ENCODE peak calls at places on chromosomes 6 and 20, in four cellular contexts. One of them, this sample, is unnamed.

GRCh38 chr6:6851059-6851658 is 256.6 kb upstream of the RREB1 start:
- DNase-seq in upper lobe of left lung: no peak
- DNase-seq in body of pancreas: peak; percentile 77
- DNase-seq in CD4-positive, CD25-positive, alpha-beta regulatory T cell: no peak
- DNase-seq in this sample: no peak

GRCh38 chr20:63138855-63139341 is 77.0 kb downstream of the YTHDF1 start:
- DNase-seq in upper lobe of left lung: no peak
- DNase-seq in body of pancreas: no peak
- DNase-seq in CD4-positive, CD25-positive, alpha-beta regulatory T cell: no peak
- DNase-seq in this sample: no peak

GRCh38 chr6:71619836-71620235 is 266.5 kb upstream of the RIMS1 start:
- DNase-seq in upper lobe of left lung: no peak
- DNase-seq in body of pancreas: no peak
- DNase-seq in CD4-positive, CD25-positive, alpha-beta regulatory T cell: no peak
- DNase-seq in this sample: no peak

GRCh38 chr20:21027569-21027968 is 78.6 kb downstream of the LINC00237 start:
- DNase-seq in upper lobe of left lung: no peak
- DNase-seq in body of pancreas: no peak
- DNase-seq in CD4-positive, CD25-positive, alpha-beta regulatory T cell: no peak
- DNase-seq in this sample: no peak

GRCh38 chr20:37445041-37445440 is 76.0 kb upstream of the NNAT start:
- DNase-seq in upper lobe of left lung: no peak
- DNase-seq in body of pancreas: no peak
- DNase-seq in CD4-positive, CD25-positive, alpha-beta regulatory T cell: no peak
- DNase-seq in this sample: no peak

GRCh38 chr6:28458577-28458976 is 15.3 kb upstream of the ZSCAN23 start:
- DNase-seq in upper lobe of left lung: no peak
- DNase-seq in body of pancreas: no peak
- DNase-seq in CD4-positive, CD25-positive, alpha-beta regulatory T cell: no peak
- DNase-seq in this sample: no peak

GRCh38 chr6:155887431-155887830 is 431.8 kb upstream of the NOX3 start:
- DNase-seq in upper lobe of left lung: no peak
- DNase-seq in body of pancreas: no peak
- DNase-seq in CD4-positive, CD25-positive, alpha-beta regulatory T cell: no peak
- DNase-seq in this sample: no peak

GRCh38 chr6:51675020-51675419 is 412.4 kb downstream of the PKHD1 start:
- DNase-seq in upper lobe of left lung: no peak
- DNase-seq in body of pancreas: no peak
- DNase-seq in CD4-positive, CD25-positive, alpha-beta regulatory T cell: no peak
- DNase-seq in this sample: no peak

GRCh38 chr6:56820060-56820459 is 134.8 kb upstream of the BEND6 start:
- DNase-seq in upper lobe of left lung: no peak
- DNase-seq in body of pancreas: no peak
- DNase-seq in CD4-positive, CD25-positive, alpha-beta regulatory T cell: no peak
- DNase-seq in this sample: no peak

GRCh38 chr20:823326-823902 is 10.1 kb upstream of the FAM110A start:
- DNase-seq in upper lobe of left lung: no peak
- DNase-seq in body of pancreas: no peak
- DNase-seq in CD4-positive, CD25-positive, alpha-beta regulatory T cell: no peak
- DNase-seq in this sample: no peak

GRCh38 chr20:57654998-57655811 is 35.0 kb upstream of the ZBP1 start:
- DNase-seq in upper lobe of left lung: peak; percentile 66
- DNase-seq in body of pancreas: peak; percentile 11
- DNase-seq in CD4-positive, CD25-positive, alpha-beta regulatory T cell: no peak
- DNase-seq in this sample: no peak

GRCh38 chr6:72466971-72467566 is 154.8 kb upstream of the KCNQ5 start:
- DNase-seq in upper lobe of left lung: no peak
- DNase-seq in body of pancreas: peak; percentile 16
- DNase-seq in CD4-positive, CD25-positive, alpha-beta regulatory T cell: no peak
- DNase-seq in this sample: no peak

GRCh38 chr20:63448050-63448449 is 24.4 kb downstream of the KCNQ2 start:
- DNase-seq in upper lobe of left lung: no peak
- DNase-seq in body of pancreas: no peak
- DNase-seq in CD4-positive, CD25-positive, alpha-beta regulatory T cell: no peak
- DNase-seq in this sample: no peak

GRCh38 chr6:122651031-122651430 is 40.8 kb downstream of the PKIB start:
- DNase-seq in upper lobe of left lung: no peak
- DNase-seq in body of pancreas: no peak
- DNase-seq in CD4-positive, CD25-positive, alpha-beta regulatory T cell: no peak
- DNase-seq in this sample: no peak

GRCh38 chr20:59661621-59662020 is 57.3 kb downstream of the PHACTR3 start:
- DNase-seq in upper lobe of left lung: no peak
- DNase-seq in body of pancreas: no peak
- DNase-seq in CD4-positive, CD25-positive, alpha-beta regulatory T cell: no peak
- DNase-seq in this sample: no peak

GRCh38 chr6:36821581-36822335 is 17.5 kb downstream of the CPNE5 start:
- DNase-seq in upper lobe of left lung: no peak
- DNase-seq in body of pancreas: no peak
- DNase-seq in CD4-positive, CD25-positive, alpha-beta regulatory T cell: no peak
- DNase-seq in this sample: no peak

GRCh38 chr6:131197716-131198115 is 62.4 kb downstream of the AKAP7 start:
- DNase-seq in upper lobe of left lung: no peak
- DNase-seq in body of pancreas: no peak
- DNase-seq in CD4-positive, CD25-positive, alpha-beta regulatory T cell: no peak
- DNase-seq in this sample: peak; percentile 40

GRCh38 chr6:100353276-100354015 is 111.3 kb downstream of the SIM1 start:
- DNase-seq in upper lobe of left lung: no peak
- DNase-seq in body of pancreas: no peak
- DNase-seq in CD4-positive, CD25-positive, alpha-beta regulatory T cell: no peak
- DNase-seq in this sample: no peak

GRCh38 chr20:7938058-7938457 is 2.2 kb downstream of the HAO1 start:
- DNase-seq in upper lobe of left lung: no peak
- DNase-seq in body of pancreas: no peak
- DNase-seq in CD4-positive, CD25-positive, alpha-beta regulatory T cell: no peak
- DNase-seq in this sample: no peak

GRCh38 chr6:147000545-147001488 is 203.4 kb upstream of the STXBP5 start:
- DNase-seq in upper lobe of left lung: no peak
- DNase-seq in body of pancreas: no peak
- DNase-seq in CD4-positive, CD25-positive, alpha-beta regulatory T cell: no peak
- DNase-seq in this sample: no peak

GRCh38 chr6:21678990-21679389 is 85.4 kb downstream of the SOX4 start:
- DNase-seq in upper lobe of left lung: no peak
- DNase-seq in body of pancreas: no peak
- DNase-seq in CD4-positive, CD25-positive, alpha-beta regulatory T cell: no peak
- DNase-seq in this sample: no peak

DNA sequence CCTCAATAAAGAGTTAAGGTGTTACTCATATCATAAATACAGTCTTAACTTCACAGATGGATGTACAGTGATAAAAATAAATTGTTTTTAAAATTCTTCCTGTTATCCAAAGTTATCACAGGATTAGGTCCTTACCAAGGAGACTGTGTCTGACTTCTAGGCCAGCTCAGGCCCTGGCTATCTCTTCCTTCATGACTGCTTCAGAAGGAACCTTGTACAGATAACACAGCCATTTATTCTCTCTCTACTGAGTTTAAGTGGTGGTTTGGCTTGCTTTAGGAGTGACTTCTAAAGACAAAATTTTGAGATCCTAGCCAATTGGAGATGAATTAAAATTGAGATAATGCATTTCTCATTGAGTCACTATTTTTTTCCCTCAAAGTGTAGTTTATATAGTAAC is 40.8 kb upstream of the RNF182 start:
- DNase-seq in upper lobe of left lung: no peak
- DNase-seq in body of pancreas: no peak
- DNase-seq in CD4-positive, CD25-positive, alpha-beta regulatory T cell: no peak
- DNase-seq in this sample: no peak
- H3K4me1 ChIP-seq in upper lobe of left lung: no peaks in the 10 kb centered on the region
- H3K4me1 ChIP-seq in body of pancreas: no peaks in the 10 kb centered on the region
- H3K4me1 ChIP-seq in CD4-positive, CD25-positive, alpha-beta regulatory T cell: no peaks in the 10 kb centered on the region
- H3K4me1 ChIP-seq in this sample: no peaks in the 10 kb centered on the region

GRCh38 chr6:35724059-35724458 is 12.8 kb upstream of the ARMC12 start:
- DNase-seq in upper lobe of left lung: no peak
- DNase-seq in body of pancreas: no peak
- DNase-seq in CD4-positive, CD25-positive, alpha-beta regulatory T cell: no peak
- DNase-seq in this sample: no peak
- H3K4me1 ChIP-seq in upper lobe of left lung: peaks cover 96% of the 10 kb centered on the region
- H3K4me1 ChIP-seq in body of pancreas: peaks cover 77% of the 10 kb centered on the region
- H3K4me1 ChIP-seq in CD4-positive, CD25-positive, alpha-beta regulatory T cell: peaks cover 54% of the 10 kb centered on the region
- H3K4me1 ChIP-seq in this sample: peaks cover 75% of the 10 kb centered on the region

DNA sequence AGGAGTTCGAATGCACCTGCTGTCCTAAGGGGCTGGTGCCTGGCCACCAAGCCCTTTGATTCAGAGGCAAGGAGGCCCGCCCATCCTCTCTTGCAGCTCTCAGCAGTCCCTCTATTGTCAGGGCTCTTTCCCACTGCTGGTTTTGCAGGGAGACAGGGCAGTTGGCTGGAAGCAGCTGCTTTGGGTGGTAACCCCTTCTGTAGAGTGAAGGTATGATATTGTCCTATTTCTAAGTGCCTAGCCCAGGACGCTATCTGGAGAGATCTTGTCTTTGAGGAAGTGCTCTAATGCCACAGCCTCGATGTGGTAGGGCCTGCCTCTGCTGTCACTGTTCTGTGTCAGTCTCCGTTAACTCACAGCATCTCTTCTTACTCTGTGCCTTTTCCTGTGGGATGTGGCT is 5.6 kb downstream of the PLCG1 start:
- DNase-seq in upper lobe of left lung: no peak
- DNase-seq in body of pancreas: no peak
- DNase-seq in CD4-positive, CD25-positive, alpha-beta regulatory T cell: peak; percentile 28
- DNase-seq in this sample: peak; percentile 54
- H3K4me1 ChIP-seq in upper lobe of left lung: peaks cover 98% of the 10 kb centered on the region
- H3K4me1 ChIP-seq in body of pancreas: peaks cover 42% of the 10 kb centered on the region
- H3K4me1 ChIP-seq in CD4-positive, CD25-positive, alpha-beta regulatory T cell: peaks cover 99% of the 10 kb centered on the region
- H3K4me1 ChIP-seq in this sample: peaks cover 89% of the 10 kb centered on the region

GRCh38 chr20:50224553-50225255 is 34.1 kb downstream of the CEBPB start:
- DNase-seq in upper lobe of left lung: no peak
- DNase-seq in body of pancreas: peak; percentile 28
- DNase-seq in CD4-positive, CD25-positive, alpha-beta regulatory T cell: no peak
- DNase-seq in this sample: no peak
- H3K4me1 ChIP-seq in upper lobe of left lung: peaks cover 33% of the 10 kb centered on the region
- H3K4me1 ChIP-seq in body of pancreas: peaks cover 3% of the 10 kb centered on the region
- H3K4me1 ChIP-seq in CD4-positive, CD25-positive, alpha-beta regulatory T cell: no peaks in the 10 kb centered on the region
- H3K4me1 ChIP-seq in this sample: no peaks in the 10 kb centered on the region

GRCh38 chr20:18729426-18729825 is 84.2 kb upstream of the SCP2D1 start:
- DNase-seq in upper lobe of left lung: no peak
- DNase-seq in body of pancreas: no peak
- DNase-seq in CD4-positive, CD25-positive, alpha-beta regulatory T cell: no peak
- DNase-seq in this sample: no peak
- H3K4me1 ChIP-seq in upper lobe of left lung: no peaks in the 10 kb centered on the region
- H3K4me1 ChIP-seq in body of pancreas: peaks cover 6% of the 10 kb centered on the region
- H3K4me1 ChIP-seq in CD4-positive, CD25-positive, alpha-beta regulatory T cell: no peaks in the 10 kb centered on the region
- H3K4me1 ChIP-seq in this sample: no peaks in the 10 kb centered on the region

GRCh38 chr6:143691155-143691554 is 13.4 kb downstream of the PHACTR2 start:
- DNase-seq in upper lobe of left lung: no peak
- DNase-seq in body of pancreas: no peak
- DNase-seq in CD4-positive, CD25-positive, alpha-beta regulatory T cell: no peak
- DNase-seq in this sample: no peak
- H3K4me1 ChIP-seq in upper lobe of left lung: peaks cover 63% of the 10 kb centered on the region
- H3K4me1 ChIP-seq in body of pancreas: peaks cover 28% of the 10 kb centered on the region
- H3K4me1 ChIP-seq in CD4-positive, CD25-positive, alpha-beta regulatory T cell: peaks cover 9% of the 10 kb centered on the region
- H3K4me1 ChIP-seq in this sample: peaks cover 42% of the 10 kb centered on the region

DNA sequence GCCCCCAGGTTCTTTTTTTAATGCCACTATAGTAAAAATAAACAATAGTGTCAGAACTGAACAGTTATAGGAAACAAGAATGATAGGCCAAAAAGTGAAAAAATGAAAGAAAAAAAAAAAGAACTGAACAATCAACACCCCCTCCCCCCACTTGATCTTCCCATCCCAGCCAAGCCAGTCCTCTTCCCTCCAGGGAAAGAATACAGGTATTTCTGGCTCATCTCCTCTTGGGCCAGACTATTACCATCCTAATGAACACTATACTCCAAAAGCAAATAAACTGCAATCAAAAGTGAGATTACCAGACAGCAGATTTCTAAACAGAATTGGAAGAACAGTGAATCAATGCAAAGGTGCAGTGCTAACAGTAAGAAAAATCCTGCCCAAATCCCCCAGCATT is 21.3 kb upstream of the C20orf203 start:
- DNase-seq in upper lobe of left lung: no peak
- DNase-seq in body of pancreas: no peak
- DNase-seq in CD4-positive, CD25-positive, alpha-beta regulatory T cell: no peak
- DNase-seq in this sample: no peak
- H3K4me1 ChIP-seq in upper lobe of left lung: no peaks in the 10 kb centered on the region
- H3K4me1 ChIP-seq in body of pancreas: no peaks in the 10 kb centered on the region
- H3K4me1 ChIP-seq in CD4-positive, CD25-positive, alpha-beta regulatory T cell: no peaks in the 10 kb centered on the region
- H3K4me1 ChIP-seq in this sample: no peaks in the 10 kb centered on the region

DNA sequence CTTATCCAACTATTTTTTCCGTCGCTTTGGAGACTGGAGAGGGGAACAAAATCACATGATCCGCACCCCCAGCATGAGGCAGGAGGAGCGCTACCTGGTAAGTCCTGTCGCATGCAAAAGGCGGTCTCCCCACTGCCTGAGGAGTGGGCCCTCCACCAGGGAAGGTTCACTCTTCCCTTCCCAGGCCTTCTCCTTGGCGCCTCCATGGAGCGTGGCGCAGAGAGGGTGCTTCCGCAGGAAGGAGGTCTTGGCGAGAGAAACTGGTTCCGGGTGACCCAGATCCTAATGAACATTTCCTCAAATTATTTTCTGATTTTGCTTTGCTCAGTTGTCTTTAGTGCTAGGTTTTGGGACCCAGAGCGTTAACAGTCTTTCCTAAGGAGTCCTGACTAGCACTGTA is 217.6 kb downstream of the UST start:
- DNase-seq in upper lobe of left lung: peak; percentile 20
- DNase-seq in body of pancreas: no peak
- DNase-seq in CD4-positive, CD25-positive, alpha-beta regulatory T cell: no peak
- DNase-seq in this sample: no peak
- H3K4me1 ChIP-seq in upper lobe of left lung: no peaks in the 10 kb centered on the region
- H3K4me1 ChIP-seq in body of pancreas: no peaks in the 10 kb centered on the region
- H3K4me1 ChIP-seq in CD4-positive, CD25-positive, alpha-beta regulatory T cell: no peaks in the 10 kb centered on the region
- H3K4me1 ChIP-seq in this sample: no peaks in the 10 kb centered on the region

GRCh38 chr20:4472906-4473305 is 248.8 kb upstream of the PRND start:
- DNase-seq in upper lobe of left lung: no peak
- DNase-seq in body of pancreas: no peak
- DNase-seq in CD4-positive, CD25-positive, alpha-beta regulatory T cell: no peak
- DNase-seq in this sample: no peak

GRCh38 chr20:4468114-4468513 is 253.6 kb upstream of the PRND start:
- DNase-seq in upper lobe of left lung: no peak
- DNase-seq in body of pancreas: no peak
- DNase-seq in CD4-positive, CD25-positive, alpha-beta regulatory T cell: no peak
- DNase-seq in this sample: no peak

GRCh38 chr20:4471221-4471620 is 250.5 kb upstream of the PRND start:
- DNase-seq in upper lobe of left lung: no peak
- DNase-seq in body of pancreas: no peak
- DNase-seq in CD4-positive, CD25-positive, alpha-beta regulatory T cell: no peak
- DNase-seq in this sample: no peak

GRCh38 chr20:4470375-4470774 is 251.3 kb upstream of the PRND start:
- DNase-seq in upper lobe of left lung: no peak
- DNase-seq in body of pancreas: no peak
- DNase-seq in CD4-positive, CD25-positive, alpha-beta regulatory T cell: no peak
- DNase-seq in this sample: no peak

GRCh38 chr20:4469910-4470309 is 251.8 kb upstream of the PRND start:
- DNase-seq in upper lobe of left lung: no peak
- DNase-seq in body of pancreas: no peak
- DNase-seq in CD4-positive, CD25-positive, alpha-beta regulatory T cell: no peak
- DNase-seq in this sample: no peak
- H3K4me1 ChIP-seq in upper lobe of left lung: no peaks in the 10 kb centered on the region
- H3K4me1 ChIP-seq in body of pancreas: no peaks in the 10 kb centered on the region
- H3K4me1 ChIP-seq in CD4-positive, CD25-positive, alpha-beta regulatory T cell: no peaks in the 10 kb centered on the region
- H3K4me1 ChIP-seq in this sample: no peaks in the 10 kb centered on the region

GRCh38 chr6:81750660-81751387 is 1.7 kb downstream of the TENT5A start:
- DNase-seq in upper lobe of left lung: no peak
- DNase-seq in body of pancreas: no peak
- DNase-seq in CD4-positive, CD25-positive, alpha-beta regulatory T cell: no peak
- DNase-seq in this sample: no peak
- H3K4me1 ChIP-seq in upper lobe of left lung: peaks cover 37% of the 10 kb centered on the region
- H3K4me1 ChIP-seq in body of pancreas: peaks cover 38% of the 10 kb centered on the region
- H3K4me1 ChIP-seq in CD4-positive, CD25-positive, alpha-beta regulatory T cell: peaks cover 16% of the 10 kb centered on the region
- H3K4me1 ChIP-seq in this sample: peaks cover 19% of the 10 kb centered on the region